ENCODE peak calls at places on chromosomes 2 and 18, in five cellular contexts. U, Z, R, A and N are unnamed samples.

GRCh38 chr2:151106805-151107490 is 154.7 kb downstream of the RBM43 start:
- DNase-seq in U (no peak), R (no peak), Z (no peak), A (no peak), N (no peak)

GRCh38 chr2:240178564-240178963 is 38.1 kb upstream of the OTOS start:
- DNase-seq in Z (peak; percentile 7), R (no peak), U (no peak), A (peak; percentile 9), N (no peak)

GRCh38 chr2:153568105-153568504 is 89.5 kb upstream of the RPRM start:
- DNase-seq in Z (no peak), R (no peak), A (no peak), U (no peak), N (no peak)

GRCh38 chr2:2590796-2591541 is 259.9 kb upstream of the MYT1L start:
- DNase-seq in U (no peak), A (no peak), Z (no peak), R (no peak), N (peak; percentile 38)

GRCh38 chr2:139386401-139386800 is 606.2 kb upstream of the NXPH2 start:
- DNase-seq in U (no peak), R (no peak), Z (no peak), A (no peak), N (no peak)

GRCh38 chr2:174499365-174499764 is 12.5 kb upstream of the GPR155 start:
- DNase-seq in Z (no peak), A (no peak), U (no peak), R (no peak), N (no peak)

GRCh38 chr2:42371621-42372473 is 10.8 kb upstream of the COX7A2L start:
- DNase-seq in U (no peak), Z (no peak), A (no peak), R (no peak), N (no peak)

GRCh38 chr2:10980071-10980470 is 68.3 kb downstream of the KCNF1 start:
- DNase-seq in A (no peak), U (no peak), R (no peak), Z (no peak), N (no peak)

GRCh38 chr2:74201196-74201595 is 2.8 kb downstream of the MTHFD2 start:
- DNase-seq in U (no peak), A (no peak), R (no peak), Z (no peak), N (no peak)

GRCh38 chr2:207223051-207223450 is 57.3 kb upstream of the KLF7 start:
- DNase-seq in Z (no peak), U (peak; percentile 72), R (no peak), A (no peak), N (no peak)

GRCh38 chr2:175039490-175039889 is 34.3 kb upstream of the CHN1 start:
- DNase-seq in A (no peak), R (no peak), U (no peak), Z (peak; percentile 57), N (no peak)

GRCh38 chr18:34729264-34729663 is 19.2 kb downstream of the DTNA start:
- DNase-seq in Z (no peak), U (peak; percentile 31), A (no peak), R (peak; percentile 27), N (no peak)

GRCh38 chr18:8450013-8450412 is 159.2 kb upstream of the RAB12 start:
- DNase-seq in A (no peak), U (no peak), R (no peak), Z (no peak), N (no peak)

GRCh38 chr18:63317556-63317946 is 2.0 kb downstream of the BCL2 start:
- DNase-seq in R (no peak), Z (no peak), A (no peak), U (no peak), N (no peak)

GRCh38 chr2:98757904-98758421 is 27.0 kb upstream of the MGAT4A start:
- DNase-seq in Z (peak; percentile 80), R (peak; percentile 69), A (peak; percentile 82), U (peak; percentile 86), N (no peak)

GRCh38 chr18:77098554-77099174 is 33.9 kb downstream of the MBP start:
- DNase-seq in U (no peak), A (no peak), R (no peak), Z (no peak), N (no peak)

GRCh38 chr2:14720319-14720718 is 87.8 kb downstream of the LRATD1 start:
- DNase-seq in A (no peak), Z (no peak), R (no peak), U (no peak), N (no peak)

GRCh38 chr2:51981813-51982212 is 949.9 kb upstream of the NRXN1 start:
- DNase-seq in A (no peak), Z (no peak), U (no peak), R (no peak), N (no peak)

GRCh38 chr18:4510160-4510559 is 55.1 kb upstream of the DLGAP1 start:
- DNase-seq in A (peak; percentile 62), U (no peak), Z (no peak), R (no peak), N (no peak)

GRCh38 chr2:100391735-100392515 is 25.5 kb downstream of the CHST10 start:
- DNase-seq in U (no peak), A (peak; percentile 66), R (no peak), Z (no peak), N (peak; percentile 56)

GRCh38 chr2:241188386-241189092 is at the start of gene ANO7:
- DNase-seq in R (peak; percentile 65), U (no peak), Z (no peak), A (no peak), N (no peak)

GRCh38 chr2:101341421-101341820 is 32.9 kb upstream of the RNF149 start:
- DNase-seq in R (no peak), A (no peak), U (no peak), Z (no peak), N (no peak)

GRCh38 chr2:17879137-17879912 is 858 bp downstream of the KCNS3 start:
- DNase-seq in Z (peak; percentile 81), R (peak; percentile 87), U (peak; percentile 27), A (no peak), N (peak; percentile 82)

GRCh38 chr2:230383453-230383852 is 32.5 kb upstream of the SP100 start:
- DNase-seq in R (no peak), U (no peak), Z (no peak), A (no peak), N (no peak)

GRCh38 chr2:147255812-147256211 is 589.0 kb upstream of the ACVR2A start:
- DNase-seq in R (no peak), Z (no peak), U (no peak), A (no peak), N (no peak)

GRCh38 chr2:62883629-62884028 is 167.0 kb upstream of the OTX1 start:
- DNase-seq in Z (no peak), A (no peak), U (no peak), R (no peak), N (no peak)

GRCh38 chr2:171227066-171227782 is 66.5 kb upstream of the TLK1 start:
- DNase-seq in R (no peak), A (no peak), Z (no peak), U (no peak), N (no peak)

GRCh38 chr2:237733677-237734300 is 64.8 kb upstream of the RBM44 start:
- DNase-seq in A (no peak), U (no peak), Z (no peak), R (no peak), N (no peak)

GRCh38 chr2:227414846-227415245 is 27.1 kb upstream of the SCYGR1 start:
- DNase-seq in U (peak; percentile 41), A (no peak), R (no peak), Z (no peak), N (no peak)

GRCh38 chr18:31660763-31661162 is 23.6 kb downstream of the B4GALT6 start:
- DNase-seq in A (no peak), U (no peak), R (no peak), Z (no peak), N (no peak)

GRCh38 chr18:31659574-31660149 is 24.7 kb downstream of the B4GALT6 start:
- DNase-seq in R (no peak), U (no peak), A (no peak), Z (no peak), N (no peak)

GRCh38 chr18:31657823-31658669 is 26.3 kb downstream of the B4GALT6 start:
- DNase-seq in A (no peak), Z (no peak), R (no peak), U (peak; percentile 12), N (no peak)

GRCh38 chr18:31656754-31657153 is 27.6 kb downstream of the B4GALT6 start:
- DNase-seq in U (no peak), Z (no peak), R (no peak), A (no peak), N (no peak)

GRCh38 chr18:31658670-31659573 is 25.5 kb downstream of the B4GALT6 start:
- DNase-seq in A (no peak), Z (no peak), R (no peak), U (no peak), N (no peak)
- H3K4me3 ChIP-seq in A (no peak overlapping the region), Z (no peak overlapping the region), R (no peak overlapping the region), U (no peak overlapping the region), N (no peak overlapping the region)

DNA sequence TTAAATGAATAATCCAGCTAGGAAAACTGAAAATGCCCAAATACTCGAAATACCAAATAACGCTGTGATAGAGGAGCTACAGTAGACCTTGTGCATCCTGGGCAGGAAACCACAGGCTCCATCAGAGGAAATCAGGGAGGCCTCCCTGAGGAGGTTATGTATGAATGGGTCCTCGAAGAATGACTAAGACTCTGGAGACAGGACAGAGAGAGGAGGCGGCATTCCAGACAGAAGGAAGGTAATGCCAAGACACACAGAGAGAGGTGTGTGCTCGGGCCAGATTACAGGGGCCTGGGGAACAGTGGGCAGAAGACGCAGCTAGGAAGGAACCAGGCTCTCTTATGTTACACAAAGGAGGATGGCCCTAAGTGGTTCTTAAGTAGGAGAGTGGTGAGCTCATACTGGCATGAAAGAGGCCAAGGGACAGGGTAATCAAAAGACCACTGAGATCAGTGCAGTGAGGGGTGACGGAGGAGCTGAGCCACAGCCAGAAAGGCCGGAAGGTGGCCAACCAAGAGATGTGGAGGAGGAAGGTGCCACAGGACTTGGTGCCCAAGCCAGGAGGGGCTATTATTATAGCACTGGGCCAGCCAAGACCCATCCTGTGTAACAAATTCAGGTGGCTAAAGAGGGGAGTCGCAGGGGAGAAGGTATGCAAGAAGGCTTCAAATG is 9.9 kb downstream of the ST3GAL5 start:
- DNase-seq in R (no peak), Z (no peak), A (no peak), U (no peak), N (no peak)
- H3K27ac ChIP-seq in R (no peak overlapping the region), Z (no peak overlapping the region), A (peak overlapping the region; percentile 40), U (no peak overlapping the region), N (no peak overlapping the region)

GRCh38 chr18:50644807-50645206 is 84.9 kb downstream of the MAPK4 start:
- DNase-seq in A (no peak), Z (no peak), R (no peak), U (no peak), N (no peak)
- TF ChIP-seq CTCF in A (no peak), Z (peak; percentile 37), R (no peak), U (peak; percentile 37), N (no peak)

DNA sequence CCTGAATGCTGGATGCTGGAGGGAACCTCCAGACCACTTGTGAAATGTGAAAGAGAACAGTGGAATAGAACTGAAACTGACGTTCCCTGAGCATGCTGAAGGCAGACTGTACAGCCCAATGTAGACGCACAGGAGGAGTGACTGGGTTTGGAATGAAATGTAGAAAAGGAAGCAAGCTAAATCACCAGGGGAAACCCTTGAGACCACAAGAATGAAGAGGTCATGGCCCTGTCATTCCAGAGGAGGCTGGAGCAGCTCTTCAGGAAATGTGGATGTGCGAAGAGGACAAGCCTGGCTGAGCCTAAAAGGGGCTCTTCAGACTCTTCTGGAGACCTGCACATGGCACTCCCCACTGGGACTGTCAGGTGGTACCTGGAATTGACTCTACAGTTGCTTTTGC is 118.5 kb upstream of the ALPP start:
- DNase-seq in Z (no peak), A (no peak), R (no peak), U (peak; percentile 92), N (no peak)
- H3K4me3 ChIP-seq in Z (no peak overlapping the region), A (no peak overlapping the region), R (no peak overlapping the region), U (no peak overlapping the region), N (no peak overlapping the region)

GRCh38 chr2:54336136-54336976 is 80.3 kb upstream of the TSPYL6 start:
- DNase-seq in U (peak; percentile 36), R (no peak), Z (no peak), A (no peak), N (no peak)
- H3K27ac ChIP-seq in U (no peak overlapping the region), R (no peak overlapping the region), Z (no peak overlapping the region), A (no peak overlapping the region), N (no peak overlapping the region)